ENCODE peak calls at places on chromosome X, in six cellular contexts. One of them, this sample, is unnamed.

GRCh38 chrX:71923516-71923915 is 12.9 kb downstream of the NHSL2 start:
- DNase-seq in right lobe of liver: no peak
- DNase-seq in colonic mucosa: no peak
- DNase-seq in transverse colon: no peak
- DNase-seq in uterus: no peak
- DNase-seq in neural progenitor cell: no peak
- DNase-seq in this sample: no peak

GRCh38 chrX:42755820-42756219 is 22.1 kb downstream of the PPP1R2C start:
- DNase-seq in right lobe of liver: no peak
- DNase-seq in colonic mucosa: no peak
- DNase-seq in transverse colon: no peak
- DNase-seq in uterus: peak; percentile 13
- DNase-seq in neural progenitor cell: no peak
- DNase-seq in this sample: no peak

GRCh38 chrX:130836447-130836846 is 66.6 kb downstream of the ENOX2 start:
- DNase-seq in right lobe of liver: no peak
- DNase-seq in colonic mucosa: no peak
- DNase-seq in transverse colon: no peak
- DNase-seq in uterus: no peak
- DNase-seq in neural progenitor cell: no peak
- DNase-seq in this sample: no peak

GRCh38 chrX:64204701-64205440 is 637 bp downstream of the AMER1 start:
- DNase-seq in right lobe of liver: peak; percentile 29
- DNase-seq in colonic mucosa: peak; percentile 31
- DNase-seq in transverse colon: no peak
- DNase-seq in uterus: peak; percentile 33
- DNase-seq in neural progenitor cell: peak; percentile 44
- DNase-seq in this sample: peak; percentile 75

GRCh38 chrX:72461766-72462165 is 110.9 kb downstream of the HDAC8 start:
- DNase-seq in right lobe of liver: no peak
- DNase-seq in colonic mucosa: no peak
- DNase-seq in transverse colon: no peak
- DNase-seq in uterus: no peak
- DNase-seq in neural progenitor cell: no peak
- DNase-seq in this sample: no peak

GRCh38 chrX:70141373-70141772 is 8.1 kb downstream of the IGBP1 start:
- DNase-seq in right lobe of liver: no peak
- DNase-seq in colonic mucosa: no peak
- DNase-seq in transverse colon: no peak
- DNase-seq in uterus: no peak
- DNase-seq in neural progenitor cell: no peak
- DNase-seq in this sample: no peak

GRCh38 chrX:97159916-97160800 is 276.4 kb downstream of the RPA4 start:
- DNase-seq in right lobe of liver: no peak
- DNase-seq in colonic mucosa: peak; percentile 25
- DNase-seq in transverse colon: peak; percentile 18
- DNase-seq in uterus: no peak
- DNase-seq in neural progenitor cell: peak; percentile 55
- DNase-seq in this sample: no peak

GRCh38 chrX:120223374-120223773 is 27.2 kb upstream of the ZBTB33 start:
- DNase-seq in right lobe of liver: no peak
- DNase-seq in colonic mucosa: no peak
- DNase-seq in transverse colon: no peak
- DNase-seq in uterus: no peak
- DNase-seq in neural progenitor cell: no peak
- DNase-seq in this sample: no peak

GRCh38 chrX:2664497-2664896 is 26.6 kb upstream of the CD99 start:
- DNase-seq in right lobe of liver: no peak
- DNase-seq in colonic mucosa: peak; percentile 22
- DNase-seq in transverse colon: no peak
- DNase-seq in uterus: peak; percentile 28
- DNase-seq in neural progenitor cell: no peak
- DNase-seq in this sample: no peak

GRCh38 chrX:10512258-10512657 is 108.1 kb downstream of the MID1 start:
- DNase-seq in right lobe of liver: no peak
- DNase-seq in colonic mucosa: no peak
- DNase-seq in transverse colon: no peak
- DNase-seq in uterus: no peak
- DNase-seq in neural progenitor cell: no peak
- DNase-seq in this sample: no peak

GRCh38 chrX:41824551-41824950 is 98.8 kb downstream of the CASK start:
- DNase-seq in right lobe of liver: no peak
- DNase-seq in colonic mucosa: peak; percentile 28
- DNase-seq in transverse colon: no peak
- DNase-seq in uterus: no peak
- DNase-seq in neural progenitor cell: no peak
- DNase-seq in this sample: no peak

GRCh38 chrX:19846995-19847790 is 40.2 kb downstream of the SH3KBP1 start:
- DNase-seq in right lobe of liver: no peak
- DNase-seq in colonic mucosa: no peak
- DNase-seq in transverse colon: no peak
- DNase-seq in uterus: peak; percentile 34
- DNase-seq in neural progenitor cell: no peak
- DNase-seq in this sample: peak; percentile 57

GRCh38 chrX:131795442-131796229 is 227.5 kb upstream of the STK26 start:
- DNase-seq in right lobe of liver: peak; percentile 33
- DNase-seq in colonic mucosa: peak; percentile 34
- DNase-seq in transverse colon: peak; percentile 28
- DNase-seq in uterus: no peak
- DNase-seq in neural progenitor cell: no peak
- DNase-seq in this sample: no peak

GRCh38 chrX:86016189-86016588 is 31.2 kb downstream of the CHM start:
- DNase-seq in right lobe of liver: no peak
- DNase-seq in colonic mucosa: no peak
- DNase-seq in transverse colon: no peak
- DNase-seq in uterus: no peak
- DNase-seq in neural progenitor cell: no peak
- DNase-seq in this sample: no peak

GRCh38 chrX:136354201-136354600 is 53.4 kb downstream of the ADGRG4 start:
- DNase-seq in right lobe of liver: no peak
- DNase-seq in colonic mucosa: no peak
- DNase-seq in transverse colon: no peak
- DNase-seq in uterus: no peak
- DNase-seq in neural progenitor cell: no peak
- DNase-seq in this sample: no peak

GRCh38 chrX:136496768-136497555 is 430 bp upstream of the HTATSF1 start:
- DNase-seq in right lobe of liver: peak; percentile 82
- DNase-seq in colonic mucosa: peak; percentile 87
- DNase-seq in transverse colon: peak; percentile 88
- DNase-seq in uterus: peak; percentile 86
- DNase-seq in neural progenitor cell: peak; percentile 92
- DNase-seq in this sample: peak; percentile 91

DNA sequence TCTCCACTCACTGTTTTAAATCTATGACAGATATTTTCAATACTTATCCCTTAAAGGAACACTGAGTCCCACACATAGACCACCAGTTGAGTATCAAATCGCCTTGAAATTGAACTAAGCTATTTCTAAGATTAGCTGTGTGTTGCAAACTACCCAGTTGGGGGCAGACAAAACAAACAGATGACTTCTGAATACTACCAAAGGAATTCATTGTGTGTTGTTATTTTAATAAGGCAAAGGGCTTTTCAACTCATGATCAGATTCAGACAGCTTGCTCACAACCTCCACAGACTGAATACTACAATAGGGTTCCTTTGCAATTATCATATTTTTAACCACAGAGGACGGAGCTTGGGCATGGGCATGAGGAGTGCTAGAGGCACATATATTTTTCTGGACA is 283.0 kb upstream of the GPC4 start:
- DNase-seq in right lobe of liver: no peak
- DNase-seq in colonic mucosa: no peak
- DNase-seq in transverse colon: no peak
- DNase-seq in uterus: no peak
- DNase-seq in neural progenitor cell: no peak
- DNase-seq in this sample: no peak
- TF ChIP-seq CTCF in right lobe of liver: no peak
- TF ChIP-seq CTCF in colonic mucosa: no peak
- TF ChIP-seq CTCF in transverse colon: no peak
- TF ChIP-seq CTCF in uterus: no peak
- TF ChIP-seq CTCF in neural progenitor cell: no peak
- TF ChIP-seq CTCF in this sample: no peak

DNA sequence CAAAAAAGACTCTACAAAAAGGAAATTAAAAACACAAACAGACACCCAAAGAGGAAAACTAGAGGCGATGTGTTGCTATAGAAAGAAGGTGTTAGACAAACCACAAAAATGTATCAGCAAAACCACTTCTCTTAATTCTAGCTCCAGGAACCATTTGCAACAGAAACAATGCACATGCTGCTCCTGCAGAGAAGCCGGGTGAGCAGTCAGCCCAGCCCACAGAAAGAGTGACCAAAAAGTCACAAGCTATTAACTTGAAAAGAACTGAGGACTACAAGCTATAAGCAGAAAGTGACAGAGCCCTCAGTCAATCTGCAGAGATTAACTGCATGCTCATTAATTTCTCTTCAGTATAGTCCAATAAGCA is 96.2 kb upstream of the KLHL13 start:
- DNase-seq in right lobe of liver: no peak
- DNase-seq in colonic mucosa: no peak
- DNase-seq in transverse colon: no peak
- DNase-seq in uterus: no peak
- DNase-seq in neural progenitor cell: no peak
- DNase-seq in this sample: no peak
- H3K4me3 ChIP-seq in right lobe of liver: no peak overlapping the region
- H3K4me3 ChIP-seq in colonic mucosa: no peak overlapping the region
- H3K4me3 ChIP-seq in transverse colon: no peak overlapping the region
- H3K4me3 ChIP-seq in uterus: no peak overlapping the region
- H3K4me3 ChIP-seq in neural progenitor cell: no peak overlapping the region
- H3K4me3 ChIP-seq in this sample: no peak overlapping the region

GRCh38 chrX:103373581-103373980 is 2.8 kb upstream of the BEX3 start:
- DNase-seq in right lobe of liver: no peak
- DNase-seq in colonic mucosa: no peak
- DNase-seq in transverse colon: no peak
- DNase-seq in uterus: no peak
- DNase-seq in neural progenitor cell: no peak
- DNase-seq in this sample: no peak

GRCh38 chrX:103376118-103376978 is at the start of gene BEX3:
- DNase-seq in right lobe of liver: peak; percentile 70
- DNase-seq in colonic mucosa: peak; percentile 48
- DNase-seq in transverse colon: peak; percentile 47
- DNase-seq in uterus: peak; percentile 47
- DNase-seq in neural progenitor cell: peak; percentile 77
- DNase-seq in this sample: no peak

GRCh38 chrX:103378990-103379389 is 2.7 kb downstream of the BEX3 start:
- DNase-seq in right lobe of liver: no peak
- DNase-seq in colonic mucosa: no peak
- DNase-seq in transverse colon: no peak
- DNase-seq in uterus: no peak
- DNase-seq in neural progenitor cell: no peak
- DNase-seq in this sample: no peak

GRCh38 chrX:103372886-103373285 is 3.5 kb upstream of the BEX3 start:
- DNase-seq in right lobe of liver: no peak
- DNase-seq in colonic mucosa: no peak
- DNase-seq in transverse colon: no peak
- DNase-seq in uterus: no peak
- DNase-seq in neural progenitor cell: no peak
- DNase-seq in this sample: no peak

DNA sequence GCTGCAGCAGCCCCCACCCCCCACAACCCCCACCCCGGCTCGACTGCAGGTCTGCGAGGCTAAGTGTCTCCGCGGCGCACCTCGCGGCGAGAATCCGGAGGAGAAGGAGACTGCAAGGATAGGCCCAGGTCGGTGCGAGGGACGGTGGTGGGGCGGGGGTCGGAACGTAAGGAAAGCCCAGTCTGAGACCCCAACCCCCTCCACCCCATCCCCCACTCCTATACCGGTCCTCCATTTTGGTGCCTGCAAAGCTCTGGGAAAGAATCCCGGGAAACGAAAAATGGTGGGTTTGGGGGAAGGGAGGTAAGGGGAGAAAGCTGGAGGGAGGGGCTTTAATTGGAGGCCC is 614 bp downstream of the BEX3 start:
- DNase-seq in right lobe of liver: peak; percentile 21
- DNase-seq in colonic mucosa: peak; percentile 21
- DNase-seq in transverse colon: no peak
- DNase-seq in uterus: no peak
- DNase-seq in neural progenitor cell: peak; percentile 57
- DNase-seq in this sample: no peak
- H3K27ac ChIP-seq in right lobe of liver: peak overlapping the region; percentile 51
- H3K27ac ChIP-seq in colonic mucosa: no peak overlapping the region
- H3K27ac ChIP-seq in transverse colon: peak overlapping the region; percentile 84
- H3K27ac ChIP-seq in uterus: peak overlapping the region; percentile 85
- H3K27ac ChIP-seq in neural progenitor cell: peak overlapping the region; percentile 80
- H3K27ac ChIP-seq in this sample: peak overlapping the region; percentile 75

GRCh38 chrX:153578200-153578835 is 20.6 kb downstream of the CCNQ start:
- DNase-seq in right lobe of liver: no peak
- DNase-seq in colonic mucosa: no peak
- DNase-seq in transverse colon: no peak
- DNase-seq in uterus: no peak
- DNase-seq in neural progenitor cell: peak; percentile 51
- DNase-seq in this sample: no peak
- TF ChIP-seq CTCF in right lobe of liver: no peak
- TF ChIP-seq CTCF in colonic mucosa: no peak
- TF ChIP-seq CTCF in transverse colon: no peak
- TF ChIP-seq CTCF in uterus: no peak
- TF ChIP-seq CTCF in neural progenitor cell: peak; percentile 47
- TF ChIP-seq CTCF in this sample: no peak

GRCh38 chrX:45849261-45849660 is 648.6 kb upstream of the DIPK2B start:
- DNase-seq in right lobe of liver: no peak
- DNase-seq in colonic mucosa: no peak
- DNase-seq in transverse colon: no peak
- DNase-seq in uterus: no peak
- DNase-seq in neural progenitor cell: peak; percentile 32
- DNase-seq in this sample: no peak
- H3K4me3 ChIP-seq in right lobe of liver: no peak overlapping the region
- H3K4me3 ChIP-seq in colonic mucosa: no peak overlapping the region
- H3K4me3 ChIP-seq in transverse colon: no peak overlapping the region
- H3K4me3 ChIP-seq in uterus: peak overlapping the region; percentile 47
- H3K4me3 ChIP-seq in neural progenitor cell: peak overlapping the region; percentile 85
- H3K4me3 ChIP-seq in this sample: peak overlapping the region; percentile 77

GRCh38 chrX:106931831-106932491 is 11.8 kb downstream of the CLDN2 start:
- DNase-seq in right lobe of liver: no peak
- DNase-seq in colonic mucosa: no peak
- DNase-seq in transverse colon: no peak
- DNase-seq in uterus: no peak
- DNase-seq in neural progenitor cell: no peak
- DNase-seq in this sample: no peak

GRCh38 chrX:106932492-106932923 is 12.3 kb downstream of the CLDN2 start:
- DNase-seq in right lobe of liver: no peak
- DNase-seq in colonic mucosa: no peak
- DNase-seq in transverse colon: no peak
- DNase-seq in uterus: no peak
- DNase-seq in neural progenitor cell: no peak
- DNase-seq in this sample: no peak

GRCh38 chrX:106935175-106935574 is 15.0 kb downstream of the CLDN2 start:
- DNase-seq in right lobe of liver: no peak
- DNase-seq in colonic mucosa: no peak
- DNase-seq in transverse colon: no peak
- DNase-seq in uterus: no peak
- DNase-seq in neural progenitor cell: no peak
- DNase-seq in this sample: no peak

GRCh38 chrX:106932960-106933537 is 12.8 kb downstream of the CLDN2 start:
- DNase-seq in right lobe of liver: no peak
- DNase-seq in colonic mucosa: no peak
- DNase-seq in transverse colon: no peak
- DNase-seq in uterus: peak; percentile 22
- DNase-seq in neural progenitor cell: no peak
- DNase-seq in this sample: no peak

DNA sequence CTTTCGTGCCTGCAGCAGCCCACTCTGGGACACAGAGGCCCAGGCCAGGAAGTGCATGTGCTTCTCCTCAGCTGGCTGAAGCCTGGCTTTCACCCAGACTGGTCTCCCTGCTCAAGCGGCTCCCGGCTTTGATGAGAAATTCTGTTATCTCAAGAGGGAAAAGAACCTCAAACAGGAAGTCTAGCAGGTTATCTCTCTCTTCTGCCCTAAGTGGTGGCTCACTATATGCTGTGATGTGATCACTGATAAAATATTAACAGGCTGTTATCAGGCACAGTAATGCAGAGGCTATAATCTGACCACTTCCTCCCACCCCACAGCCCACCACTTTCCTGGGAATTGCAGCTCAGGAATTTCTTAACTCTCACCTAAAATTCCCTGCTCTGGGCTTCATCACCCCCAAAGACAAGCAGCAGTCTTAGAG is 13.3 kb downstream of the CLDN2 start:
- DNase-seq in right lobe of liver: peak; percentile 54
- DNase-seq in colonic mucosa: peak; percentile 25
- DNase-seq in transverse colon: no peak
- DNase-seq in uterus: peak; percentile 33
- DNase-seq in neural progenitor cell: no peak
- DNase-seq in this sample: no peak
- H3K27ac ChIP-seq in right lobe of liver: no peak overlapping the region
- H3K27ac ChIP-seq in colonic mucosa: no peak overlapping the region
- H3K27ac ChIP-seq in transverse colon: no peak overlapping the region
- H3K27ac ChIP-seq in uterus: peak overlapping the region; percentile 8
- H3K27ac ChIP-seq in neural progenitor cell: no peak overlapping the region
- H3K27ac ChIP-seq in this sample: no peak overlapping the region